ENCODE peak calls at places on chromosome 15, in ten cellular contexts. W is GM23338, E is transverse colon, Y is breast epithelium, R is suprapubic skin, D is esophagus muscularis mucosa, J is stomach, A is endothelial cell of umbilical vein, Z is spleen, G is upper lobe of left lung. H is an unnamed sample. For H3K36me3, the result is how much of the 10 kb centered on the place peaks cover.

GRCh38 chr15:93720607-93721006 is 510.8 kb upstream of the MCTP2 start:
- DNase-seq in R (no peak), W (no peak), D (no peak), G (no peak), J (no peak), A (no peak), Y (no peak), E (no peak), Z (no peak), H (no peak)

GRCh38 chr15:30991301-30992072 is at the start of gene MTMR10:
- DNase-seq in D (no peak), A (peak), J (peak), Z (peak), Y (peak), E (peak), G (peak), R (peak), W (peak), H (no peak)

GRCh38 chr15:64800476-64800875 is 25.0 kb downstream of the PIF1 start:
- DNase-seq in G (no peak), D (no peak), Z (no peak), Y (no peak), J (no peak), A (no peak), E (no peak), W (no peak), R (no peak), H (no peak)

GRCh38 chr15:33094336-33094735 is 100.2 kb downstream of the FMN1 start:
- DNase-seq in Z (no peak), J (no peak), R (no peak), Y (no peak), E (no peak), D (no peak), A (peak), W (no peak), G (no peak), H (no peak)

GRCh38 chr15:60591491-60592385 is 112.8 kb upstream of the ICE2 start:
- DNase-seq in W (peak), E (peak), J (peak), A (peak), G (peak), D (no peak), R (peak), Y (peak), Z (peak), H (no peak)

GRCh38 chr15:58724471-58724870 is 25.0 kb downstream of the ADAM10 start:
- DNase-seq in W (no peak), E (no peak), Y (no peak), D (no peak), Z (no peak), J (no peak), R (no peak), G (peak), A (no peak), H (no peak)

GRCh38 chr15:47908950-47909670 is 191.8 kb downstream of the SEMA6D start:
- DNase-seq in W (no peak), D (no peak), R (no peak), J (no peak), A (no peak), Z (no peak), Y (no peak), G (no peak), E (no peak), H (no peak)

GRCh38 chr15:45179221-45179985 is 8.4 kb downstream of the SHF start:
- DNase-seq in Z (peak), E (peak), G (peak), Y (no peak), R (no peak), W (peak), A (no peak), D (no peak), J (peak), H (no peak)

GRCh38 chr15:99446565-99447496 is 119.0 kb upstream of the MEF2A start:
- DNase-seq in W (no peak), E (no peak), D (peak), Y (no peak), R (no peak), J (peak), G (no peak), A (no peak), Z (no peak), H (no peak)

GRCh38 chr15:81298606-81299005 is 25.3 kb downstream of the STARD5 start:
- DNase-seq in J (no peak), G (no peak), E (no peak), Y (no peak), W (no peak), D (no peak), Z (peak), A (no peak), R (no peak), H (no peak)

GRCh38 chr15:65752151-65752700 is 39.9 kb downstream of the DENND4A start:
- DNase-seq in J (no peak), R (no peak), A (no peak), G (no peak), D (no peak), E (no peak), Z (no peak), W (no peak), Y (no peak), H (no peak)

GRCh38 chr15:75696303-75696657 is 16.4 kb downstream of the CSPG4 start:
- DNase-seq in Y (no peak), G (no peak), E (no peak), J (no peak), Z (no peak), R (no peak), A (no peak), D (no peak), W (no peak), H (no peak)

GRCh38 chr15:76203346-76203745 is 107.9 kb downstream of the ETFA start:
- DNase-seq in A (no peak), W (no peak), G (no peak), J (no peak), E (no peak), R (no peak), D (no peak), Y (no peak), Z (no peak), H (no peak)

GRCh38 chr15:48244923-48245322 is 38.8 kb downstream of the SLC12A1 start:
- DNase-seq in Z (no peak), Y (no peak), W (no peak), A (no peak), G (no peak), E (no peak), D (no peak), J (no peak), R (no peak), H (no peak)

DNA sequence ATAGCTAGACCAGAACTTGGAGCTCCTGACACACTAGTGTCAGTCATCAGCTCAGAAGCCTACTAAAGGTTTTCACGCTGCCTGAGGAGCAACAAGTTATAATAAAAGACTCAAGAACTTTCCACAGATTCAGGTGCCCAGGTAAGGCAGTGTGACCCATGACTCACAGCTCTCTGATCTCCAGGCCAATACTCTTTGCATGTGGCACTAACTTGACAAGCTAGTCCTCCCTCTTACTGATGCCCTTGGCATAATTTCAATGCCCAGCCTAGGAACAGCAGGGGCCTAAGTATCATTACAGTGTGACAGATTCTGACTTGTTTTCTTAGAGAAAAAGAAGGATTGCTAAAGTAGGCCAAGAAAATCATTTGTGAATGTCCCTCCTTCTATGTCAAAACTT is 38.4 kb downstream of the MEIS2 start:
- DNase-seq in E (no peak), R (no peak), A (no peak), Y (no peak), G (peak), Z (no peak), D (no peak), J (no peak), W (no peak), H (no peak)
- H3K36me3 ChIP-seq in E (under half), R (under half), A (under half), Y (under half), G (under half), Z (under half), D (under half), J (under half), W (under half), H (under half)

GRCh38 chr15:41945701-41946100 is 26.7 kb downstream of the EHD4 start:
- DNase-seq in A (no peak), D (no peak), G (no peak), J (no peak), R (peak), Y (no peak), Z (no peak), E (no peak), W (no peak), H (no peak)

GRCh38 chr15:41948499-41948898 is 23.9 kb downstream of the EHD4 start:
- DNase-seq in R (no peak), Z (no peak), E (no peak), Y (no peak), G (no peak), A (no peak), W (no peak), D (no peak), J (no peak), H (no peak)

GRCh38 chr15:41944313-41944940 is 27.9 kb downstream of the EHD4 start:
- DNase-seq in G (no peak), Y (no peak), D (no peak), J (no peak), W (no peak), Z (no peak), E (no peak), A (peak), R (peak), H (no peak)

GRCh38 chr15:41945221-41945620 is 27.1 kb downstream of the EHD4 start:
- DNase-seq in G (no peak), Z (no peak), D (no peak), R (peak), A (no peak), J (no peak), Y (no peak), E (no peak), W (no peak), H (no peak)

GRCh38 chr15:41946970-41947369 is 25.4 kb downstream of the EHD4 start:
- DNase-seq in G (no peak), J (no peak), W (no peak), A (no peak), E (no peak), Y (no peak), D (no peak), R (no peak), Z (no peak), H (no peak)
- TF ChIP-seq POLR2AphosphoS5 in G (no peak), J (no peak), W (no peak), A (no peak), E (no peak), Y (no peak), D (no peak), R (no peak), Z (no peak), H (no peak)

DNA sequence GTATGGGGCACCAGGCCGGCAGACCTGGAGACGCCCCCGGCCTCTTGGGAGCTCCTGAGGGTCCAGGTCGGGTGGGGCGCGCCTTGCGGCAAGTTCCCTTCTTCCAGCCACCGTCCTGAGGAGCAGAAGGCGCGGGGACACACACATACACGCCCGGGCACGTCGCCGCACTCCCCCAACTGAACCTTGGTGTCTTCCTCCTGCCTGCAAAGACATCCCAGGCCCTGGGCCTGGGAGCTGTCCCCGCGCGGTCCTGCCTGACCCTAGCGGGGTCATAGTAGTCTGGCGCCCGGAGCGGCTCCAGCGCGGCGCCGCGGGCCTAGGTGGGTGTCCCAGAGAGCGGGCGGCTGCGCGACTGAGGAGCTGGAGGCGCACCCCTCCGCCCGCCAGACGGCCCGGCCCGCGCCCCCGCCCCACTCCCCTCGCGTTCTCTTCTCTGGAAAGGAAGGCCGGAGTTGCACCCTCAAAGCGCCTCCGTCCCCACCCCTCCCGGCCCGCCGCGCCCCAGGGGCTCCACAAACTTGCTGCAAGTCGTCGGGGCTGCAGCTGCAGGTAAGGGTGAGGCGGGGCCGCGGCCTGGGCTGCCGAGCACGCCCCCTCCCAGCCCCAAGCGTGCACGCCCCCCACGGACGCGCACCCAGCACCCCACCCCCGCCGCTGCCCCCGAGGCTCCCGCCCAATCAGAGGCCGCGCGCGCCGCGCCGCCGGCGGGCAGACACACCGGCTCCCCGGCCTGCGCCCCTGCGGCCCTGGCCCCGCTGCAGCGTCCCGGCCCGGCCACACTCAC is 186.0 kb upstream of the LINGO1 start:
- DNase-seq in A (no peak), G (no peak), E (no peak), Y (no peak), W (peak), D (no peak), J (no peak), Z (no peak), R (no peak), H (no peak)
- H3K27ac ChIP-seq in A (no peak), G (no peak), E (no peak), Y (no peak), W (no peak), D (no peak), J (no peak), Z (no peak), R (no peak), H (no peak)

GRCh38 chr15:34869110-34869509 is 73.8 kb upstream of the ACTC1 start:
- DNase-seq in Z (no peak), J (no peak), G (no peak), W (no peak), R (no peak), E (no peak), Y (no peak), A (no peak), D (no peak), H (no peak)

GRCh38 chr15:34861216-34861615 is 65.9 kb upstream of the ACTC1 start:
- DNase-seq in D (no peak), A (no peak), W (no peak), Y (no peak), J (no peak), E (no peak), G (no peak), Z (no peak), R (no peak), H (no peak)

GRCh38 chr15:34865531-34865930 is 70.2 kb upstream of the ACTC1 start:
- DNase-seq in Y (no peak), W (no peak), D (no peak), G (no peak), R (no peak), Z (no peak), E (no peak), J (no peak), A (no peak), H (no peak)
- H3K36me3 ChIP-seq in Y (under half), W (under half), D (under half), G (under half), R (half or more), Z (under half), E (under half), J (half or more), A (under half), H (under half)

GRCh38 chr15:38867556-38867955 is 302.9 kb upstream of the RASGRP1 start:
- DNase-seq in W (no peak), R (no peak), G (no peak), Y (no peak), A (no peak), Z (no peak), E (no peak), D (no peak), J (no peak), H (no peak)

GRCh38 chr15:38862104-38862503 is 297.5 kb upstream of the RASGRP1 start:
- DNase-seq in R (no peak), Y (no peak), D (no peak), G (no peak), J (no peak), Z (no peak), E (no peak), A (no peak), W (no peak), H (no peak)

GRCh38 chr15:38863381-38863780 is 298.8 kb upstream of the RASGRP1 start:
- DNase-seq in R (no peak), Z (no peak), A (no peak), G (no peak), W (no peak), D (no peak), E (no peak), Y (no peak), J (no peak), H (no peak)

GRCh38 chr15:38864122-38864521 is 299.5 kb upstream of the RASGRP1 start:
- DNase-seq in D (no peak), Z (no peak), G (no peak), E (no peak), R (no peak), J (no peak), A (no peak), Y (no peak), W (no peak), H (no peak)

DNA sequence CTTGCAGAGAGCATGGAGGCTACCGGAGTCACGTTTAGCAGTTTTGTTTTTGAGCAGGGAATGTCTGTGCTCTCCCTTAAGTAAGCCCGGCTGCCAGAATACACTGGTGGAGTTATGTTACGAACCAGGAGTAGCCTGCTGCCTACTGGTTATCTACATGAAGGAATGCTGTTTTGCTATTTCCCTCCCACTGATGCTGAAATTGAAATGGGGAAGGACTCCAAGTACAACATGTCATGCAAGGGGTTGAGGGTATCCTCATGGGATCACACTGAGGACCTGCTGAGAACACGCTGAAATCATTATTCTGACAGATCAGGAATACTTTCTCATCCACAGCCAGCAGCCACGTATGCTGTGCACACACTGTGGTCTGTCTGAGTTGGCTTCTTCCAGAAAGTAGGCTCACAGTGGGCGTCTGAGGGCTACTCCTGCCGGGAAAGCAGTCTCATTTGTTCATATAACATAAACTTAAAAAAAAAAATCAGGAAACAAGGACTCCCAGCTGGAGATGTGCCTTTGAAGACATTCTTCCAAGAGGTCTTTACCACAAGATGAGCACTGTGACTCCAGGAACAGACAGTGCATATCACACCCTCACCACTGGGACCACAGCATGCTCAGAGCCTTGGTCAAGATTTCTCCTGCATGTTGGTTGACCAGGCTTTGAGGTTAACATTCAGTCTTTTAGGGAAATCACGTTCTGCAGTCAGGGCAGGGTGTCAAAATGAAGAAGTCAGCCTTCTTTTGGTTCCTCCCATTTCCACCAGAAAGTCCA is 300.4 kb upstream of the RASGRP1 start:
- DNase-seq in E (no peak), G (no peak), D (no peak), Z (no peak), R (no peak), Y (no peak), J (no peak), A (no peak), W (no peak), H (no peak)
- TF ChIP-seq POLR2AphosphoS5 in E (no peak), G (peak), D (peak), Z (no peak), R (no peak), Y (peak), J (no peak), A (no peak), W (no peak), H (no peak)

DNA sequence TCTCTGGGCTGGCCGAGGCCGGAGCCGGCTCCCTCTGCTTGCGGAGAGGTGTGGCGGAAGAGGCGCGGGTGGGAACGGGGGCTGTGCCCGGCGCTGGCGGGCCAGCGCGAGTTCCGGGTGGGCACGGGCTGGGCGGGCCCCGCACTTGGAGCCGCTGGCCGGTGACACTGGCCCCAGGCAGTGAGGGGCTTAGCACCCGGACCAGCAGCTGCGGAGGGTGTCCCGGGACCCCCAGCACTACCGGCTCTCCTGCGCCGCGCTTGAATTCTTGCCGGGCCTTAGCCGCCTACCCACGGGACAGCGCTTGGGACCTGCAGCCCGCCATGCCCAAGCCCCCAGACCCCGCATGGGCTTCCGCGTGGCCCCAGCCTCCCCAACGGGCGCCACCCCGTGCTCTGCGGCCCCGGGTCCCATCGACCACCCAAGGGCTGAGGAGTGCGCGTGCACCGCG is 736.3 kb upstream of the ARRDC4 start:
- DNase-seq in J (no peak), A (no peak), G (no peak), R (no peak), Z (peak), D (no peak), E (no peak), W (no peak), Y (no peak), H (no peak)
- H3K27ac ChIP-seq in J (no peak), A (no peak), G (no peak), R (no peak), Z (no peak), D (no peak), E (no peak), W (no peak), Y (no peak), H (no peak)

DNA sequence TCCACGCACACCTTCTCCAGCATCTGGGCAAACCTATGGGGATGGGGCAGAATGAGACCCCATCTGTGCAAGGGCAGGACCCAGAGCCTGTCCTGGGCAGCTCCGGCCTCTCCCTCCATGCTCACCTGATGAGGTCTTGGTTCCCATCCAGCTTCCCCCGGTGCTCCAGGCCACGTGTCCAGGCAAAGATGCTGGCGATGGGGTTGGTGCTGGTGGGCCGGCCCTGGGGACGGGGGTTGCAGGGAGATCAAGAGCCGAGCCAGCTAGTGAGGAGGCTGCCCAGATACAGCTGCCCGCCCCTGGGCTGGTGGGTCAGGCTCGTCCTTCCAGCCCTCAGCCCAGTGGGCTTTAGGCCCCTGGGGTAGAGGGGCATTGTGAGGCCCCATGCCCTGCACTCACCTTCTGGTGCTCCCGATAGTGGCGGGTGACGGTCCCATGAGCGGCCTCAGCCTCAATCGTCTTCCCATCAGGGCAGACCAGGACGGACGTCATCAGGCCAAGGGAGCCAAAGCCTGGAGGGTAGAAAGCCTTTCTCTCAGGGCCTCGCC is 17.3 kb downstream of the IDH2 start:
- DNase-seq in G (no peak), E (no peak), Z (no peak), D (no peak), W (no peak), J (no peak), A (no peak), R (no peak), Y (no peak), H (no peak)
- H3K36me3 ChIP-seq in G (half or more), E (under half), Z (under half), D (half or more), W (under half), J (half or more), A (under half), R (half or more), Y (under half), H (under half)

GRCh38 chr15:41908681-41909461 is 15.0 kb upstream of the SPTBN5 start:
- DNase-seq in G (no peak), Y (no peak), E (no peak), W (no peak), A (no peak), D (no peak), R (no peak), J (peak), Z (peak), H (no peak)

GRCh38 chr15:41915203-41915994 is 21.5 kb upstream of the SPTBN5 start:
- DNase-seq in G (no peak), J (no peak), Y (no peak), R (no peak), D (no peak), Z (no peak), E (no peak), W (no peak), A (no peak), H (no peak)

GRCh38 chr15:41913251-41913650 is 19.4 kb upstream of the SPTBN5 start:
- DNase-seq in W (no peak), G (no peak), R (no peak), E (no peak), Y (no peak), J (no peak), A (no peak), Z (no peak), D (no peak), H (no peak)

GRCh38 chr15:41914406-41914805 is 20.6 kb upstream of the SPTBN5 start:
- DNase-seq in G (no peak), Y (no peak), W (no peak), Z (peak), R (no peak), J (no peak), D (no peak), E (no peak), A (no peak), H (no peak)

GRCh38 chr15:41911691-41912345 is 18.0 kb upstream of the SPTBN5 start:
- DNase-seq in R (no peak), J (no peak), A (no peak), W (no peak), E (no peak), Z (peak), D (no peak), G (no peak), Y (no peak), H (no peak)
- TF ChIP-seq POLR2AphosphoS5 in R (no peak), J (no peak), A (no peak), W (no peak), E (no peak), Z (peak), D (no peak), G (no peak), Y (no peak), H (no peak)